ENCODE peak calls at places on chromosomes 6 and 20, in ten cellular contexts. Q, T, D, Y, Z, V, K, O, B and F are unnamed samples.

GRCh38 chr6:136791296-136792065 is 796 bp downstream of the MAP3K5 start:
- DNase-seq in Q (peak; percentile 90), T (peak; percentile 55), D (peak; percentile 88), Y (peak; percentile 33), Z (peak; percentile 45), V (peak; percentile 75), K (peak; percentile 51), O (peak; percentile 66), B (peak; percentile 71), F (peak; percentile 35)

GRCh38 chr20:60804240-60804917 is 447.7 kb upstream of the CDH4 start:
- DNase-seq in Q (no peak), T (no peak), D (no peak), Y (peak; percentile 30), Z (peak; percentile 47), V (no peak), K (no peak), O (no peak), B (no peak), F (peak; percentile 60)

GRCh38 chr6:88349511-88349910 is 183.4 kb upstream of the CNR1 start:
- DNase-seq in Q (no peak), T (no peak), D (no peak), Y (no peak), Z (no peak), V (peak; percentile 42), K (no peak), O (no peak), B (no peak), F (no peak)

GRCh38 chr20:6654490-6655247 is 112.8 kb upstream of the BMP2 start:
- DNase-seq in Q (no peak), T (no peak), D (no peak), Y (no peak), Z (no peak), V (no peak), K (no peak), O (no peak), B (peak; percentile 40), F (no peak)

GRCh38 chr6:1043458-1043836 is 268.5 kb upstream of the FOXQ1 start:
- DNase-seq in Q (no peak), T (no peak), D (no peak), Y (no peak), Z (no peak), V (no peak), K (no peak), O (no peak), B (no peak), F (no peak)

GRCh38 chr20:23820493-23820892 is 6.0 kb downstream of the CST2 start:
- DNase-seq in Q (no peak), T (no peak), D (no peak), Y (no peak), Z (no peak), V (no peak), K (no peak), O (no peak), B (no peak), F (no peak)

GRCh38 chr6:145267076-145267867 is 468.0 kb downstream of the EPM2A start:
- DNase-seq in Q (no peak), T (no peak), D (no peak), Y (no peak), Z (peak; percentile 7), V (no peak), K (no peak), O (no peak), B (peak; percentile 47), F (no peak)

GRCh38 chr20:58623579-58624473 is 27.3 kb upstream of the STX16 start:
- DNase-seq in Q (peak; percentile 81), T (no peak), D (peak; percentile 80), Y (no peak), Z (no peak), V (peak; percentile 94), K (no peak), O (peak; percentile 77), B (peak; percentile 89), F (no peak)

GRCh38 chr6:157233156-157233555 is 90.2 kb downstream of the TMEM242 start:
- DNase-seq in Q (peak; percentile 31), T (no peak), D (peak; percentile 20), Y (no peak), Z (no peak), V (no peak), K (no peak), O (no peak), B (no peak), F (no peak)

GRCh38 chr6:157233686-157234085 is 89.6 kb downstream of the TMEM242 start:
- DNase-seq in Q (peak; percentile 48), T (no peak), D (peak; percentile 48), Y (no peak), Z (no peak), V (no peak), K (no peak), O (no peak), B (no peak), F (no peak)

GRCh38 chr6:157238346-157238745 is 85.0 kb downstream of the TMEM242 start:
- DNase-seq in Q (peak; percentile 29), T (no peak), D (peak; percentile 58), Y (no peak), Z (no peak), V (no peak), K (no peak), O (no peak), B (no peak), F (no peak)

GRCh38 chr6:157236040-157236725 is 87.1 kb downstream of the TMEM242 start:
- DNase-seq in Q (peak; percentile 72), T (peak; percentile 35), D (peak; percentile 66), Y (no peak), Z (peak; percentile 43), V (no peak), K (no peak), O (no peak), B (no peak), F (peak; percentile 88)

DNA sequence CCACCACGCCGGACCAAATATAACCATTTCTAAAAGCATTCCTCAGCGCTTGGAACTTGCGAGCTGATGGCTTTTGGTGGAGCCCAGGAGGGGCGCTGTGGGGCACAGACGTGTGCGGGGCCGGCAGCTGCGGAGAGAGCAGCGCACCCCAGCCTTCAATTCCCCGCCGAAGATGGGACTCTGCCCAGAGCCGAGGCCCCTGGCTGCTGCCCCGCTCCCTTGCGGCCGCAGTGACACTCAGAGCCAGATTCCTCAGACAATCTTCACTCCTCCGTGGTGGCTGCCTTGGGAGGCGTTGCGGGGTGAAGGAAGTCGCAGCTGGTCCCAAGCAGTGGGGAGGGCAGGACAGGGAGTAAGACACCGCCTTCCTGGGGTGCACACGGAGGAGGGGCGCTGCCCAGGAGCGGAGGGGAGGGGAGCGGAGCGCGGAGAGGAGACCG is 87.7 kb downstream of the TMEM242 start:
- DNase-seq in Q (peak; percentile 89), T (peak; percentile 57), D (peak; percentile 82), Y (peak; percentile 80), Z (peak; percentile 96), V (peak; percentile 67), K (peak; percentile 62), O (peak; percentile 68), B (peak; percentile 78), F (peak; percentile 95)
- H3K4me3 ChIP-seq in Q (peak overlapping the region; percentile 58), T (peak overlapping the region; percentile 67), D (peak overlapping the region; percentile 60), Y (peak overlapping the region; percentile 39), Z (peak overlapping the region; percentile 90), V (peak overlapping the region; percentile 30), K (peak overlapping the region; percentile 47), O (peak overlapping the region; percentile 72), B (peak overlapping the region; percentile 75), F (peak overlapping the region; percentile 53)

DNA sequence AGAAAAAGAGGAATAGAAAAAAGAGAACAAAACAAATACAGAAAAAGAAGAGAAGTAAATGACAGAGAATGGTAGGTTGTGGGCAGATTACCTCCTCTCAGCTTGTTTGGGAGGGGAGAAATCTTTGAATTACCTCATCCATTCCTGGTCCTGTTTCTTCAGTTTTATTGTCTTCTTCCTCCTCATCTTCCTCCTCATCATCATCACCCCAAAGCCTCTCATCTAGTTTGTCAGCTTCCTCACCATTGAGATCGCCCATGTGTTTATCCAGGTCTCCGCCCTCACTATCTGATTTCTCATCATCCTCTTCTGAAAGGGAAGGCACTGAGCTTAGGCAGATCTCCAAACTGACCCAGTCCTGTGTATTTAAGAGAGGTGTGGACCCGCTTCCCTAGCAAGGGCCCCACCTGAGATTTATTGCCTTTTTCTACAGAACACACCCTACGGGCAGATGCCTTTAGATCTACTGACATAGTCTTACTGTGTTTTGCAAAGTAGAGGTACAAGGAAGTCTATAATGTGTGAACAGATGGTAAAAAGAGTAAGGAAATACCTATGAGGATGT is 24.2 kb upstream of the LYRM2 start:
- DNase-seq in Q (no peak), T (no peak), D (no peak), Y (no peak), Z (no peak), V (no peak), K (no peak), O (no peak), B (no peak), F (no peak)
- H3K36me3 ChIP-seq in Q (peaks cover 77% of the 10 kb centered on the region), T (peaks cover 17% of the 10 kb centered on the region), D (peaks cover 98% of the 10 kb centered on the region), Y (peaks cover 10% of the 10 kb centered on the region), Z (peaks cover 90% of the 10 kb centered on the region), V (peaks cover 65% of the 10 kb centered on the region), K (peaks cover 55% of the 10 kb centered on the region), O (peaks cover 85% of the 10 kb centered on the region), B (no peaks in the 10 kb centered on the region), F (peaks cover 49% of the 10 kb centered on the region)

DNA sequence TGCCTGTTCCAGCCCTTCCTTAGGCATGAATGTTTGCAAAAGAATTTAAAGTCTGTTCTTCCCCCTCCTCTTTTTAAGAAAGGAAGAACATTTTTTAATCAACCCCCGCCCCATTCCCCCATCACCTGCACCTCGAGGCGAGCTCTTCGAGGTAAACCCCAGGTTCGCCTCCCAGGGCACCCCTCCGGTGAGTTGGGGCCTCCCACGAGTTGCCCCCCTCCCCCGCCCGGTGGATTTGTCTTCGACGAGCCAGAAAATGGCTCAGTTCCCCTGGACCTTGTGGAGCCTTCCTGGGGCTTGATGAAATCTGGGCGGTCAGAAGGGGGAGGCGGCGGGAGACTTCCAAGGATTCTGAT is 256 bp upstream of the OVOL2 start:
- DNase-seq in Q (no peak), T (no peak), D (no peak), Y (no peak), Z (no peak), V (no peak), K (no peak), O (no peak), B (no peak), F (no peak)
- H3K27me3 ChIP-seq in Q (no peaks in the 10 kb centered on the region), T (no peaks in the 10 kb centered on the region), D (peaks cover 36% of the 10 kb centered on the region), Y (no peaks in the 10 kb centered on the region), Z (peaks cover 49% of the 10 kb centered on the region), V (peaks cover 99% of the 10 kb centered on the region), K (peaks cover 29% of the 10 kb centered on the region), O (peaks cover 33% of the 10 kb centered on the region), B (peaks cover 66% of the 10 kb centered on the region), F (peaks cover 52% of the 10 kb centered on the region)

GRCh38 chr20:19934792-19935491 is 82.2 kb upstream of the NAA20 start:
- DNase-seq in Q (peak; percentile 81), T (no peak), D (peak; percentile 79), Y (no peak), Z (no peak), V (no peak), K (no peak), O (peak; percentile 49), B (peak; percentile 22), F (no peak)

GRCh38 chr20:19935842-19936241 is 81.3 kb upstream of the NAA20 start:
- DNase-seq in Q (no peak), T (no peak), D (no peak), Y (no peak), Z (peak; percentile 17), V (no peak), K (no peak), O (no peak), B (peak; percentile 53), F (no peak)

GRCh38 chr20:19937651-19938420 is 79.3 kb upstream of the NAA20 start:
- DNase-seq in Q (no peak), T (no peak), D (no peak), Y (no peak), Z (no peak), V (no peak), K (peak; percentile 31), O (no peak), B (no peak), F (no peak)

GRCh38 chr20:19938421-19938787 is 78.8 kb upstream of the NAA20 start:
- DNase-seq in Q (no peak), T (no peak), D (no peak), Y (no peak), Z (no peak), V (no peak), K (no peak), O (no peak), B (no peak), F (no peak)

GRCh38 chr20:19936801-19937583 is 80.2 kb upstream of the NAA20 start:
- DNase-seq in Q (no peak), T (no peak), D (no peak), Y (no peak), Z (no peak), V (no peak), K (peak; percentile 35), O (no peak), B (no peak), F (no peak)
- H3K4me3 ChIP-seq in Q (peak overlapping the region; percentile 13), T (peak overlapping the region; percentile 39), D (peak overlapping the region; percentile 2), Y (no peak overlapping the region), Z (no peak overlapping the region), V (no peak overlapping the region), K (no peak overlapping the region), O (peak overlapping the region; percentile 47), B (no peak overlapping the region), F (no peak overlapping the region)